ENCODE peak calls at places on chromosomes 5 and 9, in four cellular contexts. J, P, F and W are unnamed samples. For H3K27me3, the result is how much of the 10 kb centered on the place peaks cover.

GRCh38 chr9:125380406-125380805 is 118.8 kb downstream of the GAPVD1 start:
- DNase-seq in P (no peak), J (no peak), F (no peak), W (peak)

GRCh38 chr5:55604611-55605067 is 69.9 kb upstream of the PLPP1 start:
- DNase-seq in F (no peak), P (no peak), J (no peak), W (no peak)

GRCh38 chr9:72351538-72352453 is 13.2 kb downstream of the ZFAND5 start:
- DNase-seq in F (no peak), P (no peak), J (peak), W (no peak)

GRCh38 chr5:135127604-135128240 is 93.7 kb upstream of the PITX1 start:
- DNase-seq in F (no peak), P (no peak), J (no peak), W (no peak)

GRCh38 chr5:172463031-172463430 is 8.7 kb upstream of the SH3PXD2B start:
- DNase-seq in P (no peak), F (no peak), J (no peak), W (no peak)

GRCh38 chr9:96087669-96088299 is 212.3 kb downstream of the ERCC6L2 start:
- DNase-seq in P (no peak), J (no peak), F (no peak), W (no peak)

GRCh38 chr5:92945630-92946097 is 635.4 kb downstream of the NR2F1-AS1 start:
- DNase-seq in F (no peak), J (no peak), P (no peak), W (no peak)

GRCh38 chr5:131067596-131067995 is 97.5 kb downstream of the HINT1 start:
- DNase-seq in F (no peak), P (no peak), J (no peak), W (no peak)

GRCh38 chr5:103589416-103590175 is 27.0 kb upstream of the NUDT12 start:
- DNase-seq in J (no peak), P (no peak), F (no peak), W (no peak)

GRCh38 chr5:143401846-143402463 is 1.5 kb downstream of the NR3C1 start:
- DNase-seq in P (no peak), J (no peak), F (no peak), W (no peak)

GRCh38 chr5:73663161-73663859 is 37.3 kb downstream of the ARHGEF28 start:
- DNase-seq in F (no peak), J (no peak), P (no peak), W (no peak)
- H3K27me3 ChIP-seq in F (under half), J (under half), P (under half), W (under half)

GRCh38 chr5:33363537-33363936 is 77.2 kb upstream of the TARS1 start:
- DNase-seq in J (no peak), P (no peak), F (no peak), W (no peak)
- TF ChIP-seq CTCF in J (no peak), P (no peak), F (no peak), W (no peak)

GRCh38 chr5:111223790-111224560 is at the start of gene CAMK4:
- DNase-seq in F (peak), J (peak), P (peak), W (peak)
- H3K27me3 ChIP-seq in F (under half), J (under half), P (under half), W (under half)

GRCh38 chr9:131420913-131421312 is 27.0 kb downstream of the PRRC2B start:
- DNase-seq in P (peak), F (peak), J (no peak), W (no peak)
- TF ChIP-seq CTCF in P (no peak), F (no peak), J (peak), W (peak)